ENCODE peak calls at places on chromosomes 7 and 10, in seven cellular contexts. R is CD8-positive, alpha-beta memory T cell; Z is breast epithelium; S is CD8-positive, alpha-beta T cell; A is Panc1; Y is uterus; V is cardiac muscle cell. T is an unnamed sample.

GRCh38 chr10:25522946-25523608 is 348.3 kb downstream of the GPR158 start:
- DNase-seq in R (no peak), Z (no peak), S (no peak), A (no peak), Y (no peak), V (peak; percentile 17), T (no peak)

GRCh38 chr7:51253157-51253556 is 63.5 kb downstream of the COBL start:
- DNase-seq in R (no peak), Z (no peak), S (no peak), A (no peak), Y (no peak), V (no peak), T (no peak)

GRCh38 chr7:74006451-74007259 is 21.3 kb upstream of the ELN start:
- DNase-seq in R (no peak), Z (no peak), S (no peak), A (no peak), Y (peak; percentile 39), V (no peak), T (no peak)

GRCh38 chr7:37208528-37208927 is 240.1 kb downstream of the ELMO1 start:
- DNase-seq in R (no peak), Z (no peak), S (no peak), A (peak; percentile 38), Y (peak; percentile 82), V (peak; percentile 71), T (no peak)

GRCh38 chr10:32982293-32982709 is 24.3 kb upstream of the ITGB1 start:
- DNase-seq in R (no peak), Z (no peak), S (no peak), A (no peak), Y (no peak), V (no peak), T (no peak)

GRCh38 chr10:97422921-97423420 is 3.0 kb upstream of the PGAM1 start:
- DNase-seq in R (no peak), Z (no peak), S (no peak), A (no peak), Y (no peak), V (no peak), T (no peak)

GRCh38 chr7:2520131-2520807 is 695 bp downstream of the LFNG start:
- DNase-seq in R (no peak), Z (no peak), S (no peak), A (no peak), Y (no peak), V (peak; percentile 23), T (no peak)

GRCh38 chr10:6738464-6738824 is 158.4 kb upstream of the PRKCQ start:
- DNase-seq in R (no peak), Z (no peak), S (no peak), A (no peak), Y (no peak), V (no peak), T (no peak)

GRCh38 chr7:84971360-84971759 is 215.5 kb downstream of the SEMA3D start:
- DNase-seq in R (no peak), Z (no peak), S (no peak), A (no peak), Y (no peak), V (no peak), T (no peak)

GRCh38 chr10:81524467-81524866 is 350.5 kb upstream of the NRG3 start:
- DNase-seq in R (no peak), Z (no peak), S (no peak), A (no peak), Y (no peak), V (peak; percentile 70), T (no peak)

GRCh38 chr10:132300582-132300981 is 7.2 kb downstream of the STK32C start:
- DNase-seq in R (no peak), Z (peak; percentile 33), S (no peak), A (no peak), Y (no peak), V (no peak), T (no peak)

GRCh38 chr7:95209276-95209675 is 115.1 kb downstream of the PON1 start:
- DNase-seq in R (no peak), Z (no peak), S (no peak), A (no peak), Y (no peak), V (no peak), T (no peak)

GRCh38 chr7:231030-231857 is 38.9 kb downstream of the FAM20C start:
- DNase-seq in R (no peak), Z (no peak), S (no peak), A (no peak), Y (no peak), V (no peak), T (no peak)

GRCh38 chr10:107214261-107214660 is 49.8 kb upstream of the SORCS1 start:
- DNase-seq in R (no peak), Z (no peak), S (no peak), A (no peak), Y (no peak), V (no peak), T (no peak)

GRCh38 chr7:116167177-116167576 is 43.2 kb upstream of the TES start:
- DNase-seq in R (no peak), Z (no peak), S (no peak), A (no peak), Y (no peak), V (no peak), T (no peak)

GRCh38 chr10:72087969-72088878 is at the start of gene SPOCK2:
- DNase-seq in R (peak; percentile 86), Z (no peak), S (peak; percentile 55), A (no peak), Y (no peak), V (no peak), T (no peak)

GRCh38 chr7:157278791-157279678 is 57.8 kb upstream of the DNAJB6 start:
- DNase-seq in R (no peak), Z (peak; percentile 72), S (no peak), A (no peak), Y (no peak), V (no peak), T (no peak)

GRCh38 chr7:45682836-45683555 is 108.8 kb downstream of the ADCY1 start:
- DNase-seq in R (no peak), Z (no peak), S (no peak), A (no peak), Y (no peak), V (no peak), T (peak; percentile 67)

GRCh38 chr7:74289018-74289659 is at the start of gene CLIP2:
- DNase-seq in R (peak; percentile 72), Z (peak; percentile 75), S (peak; percentile 65), A (no peak), Y (peak; percentile 72), V (peak; percentile 90), T (no peak)

GRCh38 chr7:158422551-158423189 is 165.0 kb downstream of the PTPRN2 start:
- DNase-seq in R (no peak), Z (no peak), S (no peak), A (no peak), Y (no peak), V (no peak), T (no peak)
- H3K9me3 ChIP-seq in R (no peaks in the 10 kb centered on the region), Z (no peaks in the 10 kb centered on the region), S (no peaks in the 10 kb centered on the region), A (no peaks in the 10 kb centered on the region), Y (no peaks in the 10 kb centered on the region), V (no peaks in the 10 kb centered on the region), T (no peaks in the 10 kb centered on the region)

GRCh38 chr10:10685566-10685965 is 332.1 kb upstream of the CELF2 start:
- DNase-seq in R (no peak), Z (no peak), S (no peak), A (no peak), Y (no peak), V (no peak), T (no peak)
- H3K9me3 ChIP-seq in R (no peaks in the 10 kb centered on the region), Z (no peaks in the 10 kb centered on the region), S (no peaks in the 10 kb centered on the region), A (no peaks in the 10 kb centered on the region), Y (no peaks in the 10 kb centered on the region), V (no peaks in the 10 kb centered on the region), T (no peaks in the 10 kb centered on the region)

GRCh38 chr10:110269641-110270318 is 34.9 kb downstream of the SMNDC1 start:
- DNase-seq in R (peak; percentile 25), Z (no peak), S (no peak), A (no peak), Y (no peak), V (peak; percentile 42), T (no peak)

GRCh38 chr10:110268442-110268841 is 36.3 kb downstream of the SMNDC1 start:
- DNase-seq in R (no peak), Z (no peak), S (no peak), A (no peak), Y (no peak), V (peak; percentile 29), T (no peak)

GRCh38 chr10:110265573-110266193 is 39.0 kb downstream of the SMNDC1 start:
- DNase-seq in R (no peak), Z (no peak), S (no peak), A (no peak), Y (no peak), V (no peak), T (no peak)

GRCh38 chr10:110267246-110267645 is 37.5 kb downstream of the SMNDC1 start:
- DNase-seq in R (no peak), Z (no peak), S (no peak), A (no peak), Y (no peak), V (no peak), T (no peak)

DNA sequence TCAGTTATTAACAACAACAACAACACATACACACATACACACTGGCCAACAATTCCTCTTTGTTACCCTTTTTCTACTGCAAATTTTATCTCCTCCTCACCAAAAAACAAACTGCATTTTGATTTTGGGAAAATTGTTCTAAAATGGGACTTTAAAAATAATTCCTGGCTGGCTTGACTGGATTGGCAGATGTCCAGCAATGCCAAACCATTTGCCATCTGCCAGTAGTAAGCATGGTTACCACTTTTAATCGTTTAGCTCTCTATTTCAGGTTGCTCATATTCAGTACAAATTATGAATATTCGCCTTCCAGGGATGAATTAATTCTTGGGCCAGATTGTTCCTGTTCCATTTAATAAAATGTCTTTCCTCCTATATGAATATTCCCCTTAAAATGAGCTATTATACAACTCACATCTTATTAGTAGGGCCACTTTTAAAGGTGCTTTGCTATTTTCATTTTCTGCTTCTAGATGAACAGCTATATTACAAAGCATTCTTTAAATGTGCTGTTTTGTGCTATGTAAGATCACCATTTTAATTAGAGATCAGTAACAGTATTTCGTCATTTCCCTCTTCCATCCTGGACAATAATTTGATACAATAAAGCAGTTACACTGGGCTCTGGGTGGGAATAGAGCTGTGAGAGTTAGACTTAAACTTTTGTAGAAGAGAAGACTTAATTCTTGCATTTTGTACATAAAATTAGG is 35.6 kb downstream of the SMNDC1 start:
- DNase-seq in R (no peak), Z (no peak), S (no peak), A (no peak), Y (no peak), V (no peak), T (no peak)
- H3K9me3 ChIP-seq in R (no peaks in the 10 kb centered on the region), Z (no peaks in the 10 kb centered on the region), S (no peaks in the 10 kb centered on the region), A (no peaks in the 10 kb centered on the region), Y (no peaks in the 10 kb centered on the region), V (no peaks in the 10 kb centered on the region), T (no peaks in the 10 kb centered on the region)

GRCh38 chr10:83536426-83536825 is 602.9 kb upstream of the GHITM start:
- DNase-seq in R (no peak), Z (no peak), S (no peak), A (no peak), Y (no peak), V (no peak), T (no peak)

GRCh38 chr10:83538047-83538446 is 601.3 kb upstream of the GHITM start:
- DNase-seq in R (no peak), Z (no peak), S (no peak), A (no peak), Y (no peak), V (no peak), T (no peak)

GRCh38 chr10:83542774-83543291 is 596.5 kb upstream of the GHITM start:
- DNase-seq in R (no peak), Z (no peak), S (no peak), A (no peak), Y (no peak), V (no peak), T (no peak)

GRCh38 chr10:83541096-83541495 is 598.2 kb upstream of the GHITM start:
- DNase-seq in R (no peak), Z (no peak), S (no peak), A (no peak), Y (no peak), V (no peak), T (no peak)

GRCh38 chr10:83539528-83540308 is 599.6 kb upstream of the GHITM start:
- DNase-seq in R (no peak), Z (no peak), S (no peak), A (no peak), Y (peak; percentile 13), V (no peak), T (no peak)
- H3K9me3 ChIP-seq in R (no peaks in the 10 kb centered on the region), Z (no peaks in the 10 kb centered on the region), S (no peaks in the 10 kb centered on the region), A (no peaks in the 10 kb centered on the region), Y (no peaks in the 10 kb centered on the region), V (no peaks in the 10 kb centered on the region), T (no peaks in the 10 kb centered on the region)

T was measured in vagina.